ENCODE peak calls at places on chromosome 5, in five cellular contexts. D is Panc1, I is fibroblast of lung, H is esophagus squamous epithelium, J is endodermal cell. A is an unnamed sample.

GRCh38 chr5:67971223-67971830 is 244.2 kb upstream of the PIK3R1 start:
- DNase-seq in J (no peak), I (peak; percentile 33), H (no peak), D (no peak), A (no peak)

GRCh38 chr5:56632939-56633338 is 182.4 kb upstream of the MAP3K1 start:
- DNase-seq in I (no peak), J (no peak), H (no peak), D (no peak), A (no peak)

GRCh38 chr5:38642194-38642987 is 85.9 kb upstream of the LIFR start:
- DNase-seq in J (peak; percentile 41), I (no peak), D (no peak), H (no peak), A (no peak)

GRCh38 chr5:139156814-139157213 is 41.4 kb downstream of the SIL1 start:
- DNase-seq in D (no peak), J (no peak), H (no peak), I (no peak), A (no peak)

GRCh38 chr5:75612211-75612579 is 942 bp downstream of the ANKDD1B start:
- DNase-seq in H (no peak), I (no peak), D (no peak), J (peak; percentile 72), A (no peak)

GRCh38 chr5:71586052-71586940 is 844 bp upstream of the MCCC2 start:
- DNase-seq in D (peak; percentile 22), I (peak; percentile 33), J (no peak), H (no peak), A (no peak)

GRCh38 chr5:139650689-139651501 is 2.7 kb downstream of the CXXC5 start:
- DNase-seq in H (no peak), J (peak; percentile 89), I (no peak), D (no peak), A (no peak)

GRCh38 chr5:124773291-124774001 is 27.0 kb upstream of the ZNF608 start:
- DNase-seq in D (no peak), J (no peak), I (peak; percentile 20), H (no peak), A (no peak)

GRCh38 chr5:464843-465590 is 22.0 kb downstream of the EXOC3 start:
- DNase-seq in I (no peak), J (peak; percentile 24), H (no peak), D (no peak), A (no peak)

GRCh38 chr5:43010956-43011355 is 29.2 kb downstream of the ANXA2R start:
- DNase-seq in I (peak; percentile 10), D (no peak), J (no peak), H (no peak), A (no peak)

GRCh38 chr5:169637085-169637855 is at the start of gene DOCK2:
- DNase-seq in I (no peak), D (no peak), J (peak; percentile 67), H (peak; percentile 14), A (no peak)

GRCh38 chr5:68962632-68963484 is 131.0 kb upstream of the SLC30A5 start:
- DNase-seq in D (peak; percentile 52), I (peak; percentile 39), H (no peak), J (peak; percentile 91), A (peak; percentile 12)

GRCh38 chr5:139222346-139222745 is 24.2 kb upstream of the SIL1 start:
- DNase-seq in J (no peak), I (no peak), H (no peak), D (no peak), A (no peak)

GRCh38 chr5:174414315-174414710 is 310.1 kb upstream of the MSX2 start:
- DNase-seq in I (peak; percentile 45), J (no peak), D (no peak), H (no peak), A (no peak)

GRCh38 chr5:50969207-50970145 is 303.0 kb downstream of the PARP8 start:
- DNase-seq in I (no peak), J (peak; percentile 75), D (no peak), H (no peak), A (no peak)

GRCh38 chr5:80957031-80957761 is 3.0 kb upstream of the RASGRF2 start:
- DNase-seq in H (no peak), D (no peak), J (peak; percentile 73), I (peak; percentile 75), A (no peak)

GRCh38 chr5:57179262-57179960 is 5.6 kb downstream of the GPBP1 start:
- DNase-seq in H (no peak), J (no peak), D (no peak), I (no peak), A (no peak)

GRCh38 chr5:9419794-9420193 is 126.1 kb downstream of the SEMA5A start:
- DNase-seq in H (no peak), I (no peak), D (no peak), J (no peak), A (no peak)

GRCh38 chr5:100270323-100270771 is 264.8 kb upstream of the FAM174A start:
- DNase-seq in J (no peak), H (no peak), I (peak; percentile 95), D (no peak), A (peak; percentile 80)

GRCh38 chr5:10452768-10453331 is 11.2 kb downstream of the ROPN1L start:
- DNase-seq in J (peak; percentile 82), I (peak; percentile 86), H (no peak), D (peak; percentile 82), A (peak; percentile 58)

GRCh38 chr5:68290260-68290674 is 74.7 kb downstream of the PIK3R1 start:
- DNase-seq in H (no peak), J (no peak), I (peak; percentile 65), D (no peak), A (no peak)

GRCh38 chr5:45507174-45507573 is 189.0 kb downstream of the HCN1 start:
- DNase-seq in H (no peak), D (no peak), I (no peak), J (no peak), A (no peak)

GRCh38 chr5:124755565-124755964 is 9.1 kb upstream of the ZNF608 start:
- DNase-seq in I (peak; percentile 50), H (no peak), D (no peak), J (no peak), A (no peak)

GRCh38 chr5:173764321-173765029 is 123.7 kb upstream of the CPEB4 start:
- DNase-seq in D (peak; percentile 88), H (no peak), I (peak; percentile 96), J (peak; percentile 85), A (peak; percentile 94)

GRCh38 chr5:83551826-83552225 is 80.3 kb downstream of the VCAN start:
- DNase-seq in I (peak; percentile 74), H (no peak), J (no peak), D (no peak), A (no peak)

GRCh38 chr5:138725885-138726457 is 27.3 kb upstream of the CTNNA1 start:
- DNase-seq in J (peak; percentile 68), D (no peak), I (no peak), H (no peak), A (no peak)

GRCh38 chr5:32355694-32356093 is 43.0 kb upstream of the MTMR12 start:
- DNase-seq in J (no peak), D (no peak), I (peak; percentile 20), H (no peak), A (no peak)

GRCh38 chr5:32352685-32353084 is 39.9 kb upstream of the MTMR12 start:
- DNase-seq in I (no peak), J (no peak), D (no peak), H (no peak), A (no peak)

GRCh38 chr5:32357678-32358077 is 44.9 kb upstream of the MTMR12 start:
- DNase-seq in I (no peak), J (no peak), H (no peak), D (no peak), A (no peak)

DNA sequence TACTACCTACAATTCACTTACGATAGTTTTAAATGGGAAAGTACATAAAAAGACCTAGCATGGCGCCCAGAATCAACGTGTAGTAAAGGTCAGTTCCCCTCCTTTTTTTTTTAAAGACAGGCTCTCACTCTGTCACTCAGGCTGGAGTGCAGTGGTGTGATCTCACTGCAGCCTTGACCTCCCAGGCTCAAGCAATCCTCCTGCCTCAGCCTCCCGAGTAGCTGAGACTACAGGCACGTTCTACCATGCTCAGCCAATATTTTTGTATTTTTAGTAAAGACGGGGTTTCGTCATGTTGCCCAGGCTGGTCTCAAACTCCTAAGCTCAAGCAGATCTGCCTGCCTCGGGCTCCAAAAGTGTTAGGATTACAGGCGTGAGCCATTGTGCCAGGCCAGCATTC is 40.7 kb upstream of the MTMR12 start:
- DNase-seq in J (no peak), I (no peak), D (no peak), H (no peak), A (no peak)
- H3K36me3 ChIP-seq in J (peaks cover 50% of the 10 kb centered on the region), I (no peaks in the 10 kb centered on the region), D (peaks cover 12% of the 10 kb centered on the region), H (peaks cover 5% of the 10 kb centered on the region), A (peaks cover 1% of the 10 kb centered on the region)

DNA sequence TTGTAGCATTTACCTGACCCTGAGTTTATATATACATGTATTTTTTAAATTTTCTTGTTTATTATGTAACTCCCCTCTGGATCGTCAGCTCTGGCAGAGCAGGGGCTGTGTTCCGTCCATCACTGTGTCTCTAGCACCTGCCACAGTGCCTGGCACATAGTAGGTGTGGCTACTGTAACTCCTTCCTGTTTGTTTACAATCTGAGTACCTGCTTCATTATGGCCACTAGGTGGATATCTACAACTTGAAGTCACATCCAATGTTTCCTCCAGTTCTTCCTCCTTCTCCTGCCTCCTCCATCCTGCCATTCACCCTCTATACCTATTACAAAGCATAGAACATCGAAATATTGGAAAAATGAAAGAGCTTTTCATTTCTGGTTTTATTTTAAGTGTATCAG is 14.2 kb upstream of the PPP1R2B start:
- DNase-seq in J (peak; percentile 51), D (no peak), I (no peak), H (no peak), A (no peak)
- TF ChIP-seq CTCF in J (peak; percentile 78), D (peak; percentile 36), I (no peak), H (no peak), A (peak; percentile 16)

DNA sequence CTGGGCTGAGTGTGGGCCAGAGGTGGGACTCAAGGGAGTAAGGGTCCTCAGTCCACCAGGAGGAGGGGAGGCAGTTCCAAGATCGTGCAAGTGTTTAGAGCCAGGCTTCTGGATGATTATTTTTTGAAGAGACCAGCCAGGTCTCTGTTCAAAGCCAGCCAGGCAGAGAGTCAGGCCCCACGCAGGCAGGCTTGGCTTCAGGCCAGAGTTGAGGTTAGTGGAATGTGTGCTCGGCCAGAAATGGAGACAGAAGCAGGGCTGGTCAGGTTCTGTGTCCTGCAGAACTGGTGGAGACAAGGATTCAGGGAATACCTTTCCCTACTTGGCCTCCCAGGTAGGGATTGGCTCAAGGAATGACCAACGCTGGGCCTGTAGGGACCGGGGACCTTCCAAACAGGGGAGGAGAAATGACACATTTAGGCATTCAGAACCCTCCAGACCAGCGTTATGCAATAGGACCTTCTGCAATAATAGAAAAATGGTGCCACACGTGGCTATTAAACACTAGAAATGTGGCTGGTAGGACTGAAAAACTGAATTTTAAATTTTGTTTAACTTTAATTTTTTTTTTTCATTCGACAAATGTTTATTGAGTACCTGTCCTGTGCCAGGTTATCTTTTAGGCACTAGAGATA is 106.2 kb downstream of the CMYA5 start:
- DNase-seq in D (no peak), I (peak; percentile 49), H (no peak), J (no peak), A (peak; percentile 29)
- H3K36me3 ChIP-seq in D (no peaks in the 10 kb centered on the region), I (no peaks in the 10 kb centered on the region), H (no peaks in the 10 kb centered on the region), J (no peaks in the 10 kb centered on the region), A (no peaks in the 10 kb centered on the region)

DNA sequence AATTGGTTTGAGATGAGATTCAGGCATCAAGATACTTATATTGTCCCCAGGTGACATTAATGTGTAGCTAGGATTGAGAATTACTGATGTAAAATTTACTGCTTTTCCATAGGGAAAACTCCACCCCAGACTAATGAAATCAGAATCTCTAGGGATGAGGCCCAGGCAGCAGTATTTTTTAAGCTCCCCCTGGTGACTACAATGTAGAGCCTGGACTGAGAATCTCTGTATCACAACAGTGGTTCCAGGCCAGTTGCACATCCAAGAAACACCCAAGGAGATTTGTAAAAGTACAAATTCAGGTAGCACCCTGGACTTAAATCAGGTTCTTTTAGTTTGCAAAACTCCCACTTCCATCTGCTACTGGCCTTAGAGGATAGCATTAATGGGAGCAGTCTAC is 185.7 kb downstream of the MARCHF11 start:
- DNase-seq in D (no peak), I (peak; percentile 13), H (no peak), J (no peak), A (no peak)
- TF ChIP-seq CTCF in D (no peak), I (peak; percentile 50), H (no peak), J (peak; percentile 62), A (peak; percentile 25)

A was measured in kidney epithelial cell.